ENCODE peak calls at places on chromosomes 2 and 18, in five cellular contexts. R is colonic mucosa, V is aorta, J is neuronal stem cell, I is HepG2. M is an unnamed sample.

GRCh38 chr2:137976274-137976673 is 12.0 kb downstream of the HNMT start:
- DNase-seq in J (no peak), I (no peak), R (no peak), V (no peak), M (no peak)

GRCh38 chr2:177553176-177553909 is 160.8 kb downstream of the AGPS start:
- DNase-seq in I (no peak), R (no peak), V (no peak), J (no peak), M (no peak)

GRCh38 chr18:12458761-12459160 is 51.0 kb downstream of the PRELID3A start:
- DNase-seq in J (no peak), I (peak; percentile 6), V (no peak), R (no peak), M (no peak)

GRCh38 chr2:232422051-232422450 is 15.4 kb downstream of the ALPG start:
- DNase-seq in V (no peak), I (no peak), R (no peak), J (no peak), M (no peak)

GRCh38 chr2:109102588-109103233 is 26.3 kb upstream of the SH3RF3 start:
- DNase-seq in R (no peak), V (no peak), I (no peak), J (no peak), M (no peak)

GRCh38 chr18:74963820-74964446 is 245.0 kb downstream of the PTGR3 start:
- DNase-seq in R (peak; percentile 33), V (no peak), I (peak; percentile 48), J (no peak), M (peak; percentile 52)

GRCh38 chr18:3452750-3453539 is 3.0 kb downstream of the TGIF1 start:
- DNase-seq in R (peak; percentile 34), V (no peak), I (no peak), J (no peak), M (peak; percentile 32)

GRCh38 chr2:99692785-99693184 is 203.0 kb upstream of the REV1 start:
- DNase-seq in V (no peak), J (no peak), R (no peak), I (no peak), M (no peak)

GRCh38 chr2:20190862-20191713 is 33.8 kb downstream of the SDC1 start:
- DNase-seq in I (peak; percentile 61), V (no peak), R (peak; percentile 86), J (peak; percentile 54), M (peak; percentile 58)

GRCh38 chr2:223096571-223096970 is 44.6 kb downstream of the KCNE4 start:
- DNase-seq in J (no peak), I (no peak), V (no peak), R (no peak), M (no peak)

GRCh38 chr2:70686577-70687460 is 81.2 kb downstream of the ADD2 start:
- DNase-seq in V (no peak), I (peak; percentile 48), J (peak; percentile 31), R (no peak), M (no peak)

GRCh38 chr2:211085056-211085680 is 528.8 kb downstream of the CPS1 start:
- DNase-seq in J (peak; percentile 9), R (peak; percentile 21), I (peak; percentile 49), V (no peak), M (peak; percentile 61)

GRCh38 chr2:74080346-74080745 is 67.4 kb downstream of the BOLA3 start:
- DNase-seq in V (no peak), J (no peak), R (no peak), I (no peak), M (peak; percentile 11)

GRCh38 chr2:85792783-85793441 is 39.1 kb downstream of the ATOH8 start:
- DNase-seq in V (peak; percentile 53), R (no peak), I (no peak), J (no peak), M (no peak)

GRCh38 chr2:224403657-224404056 is 1.8 kb upstream of the FAM124B start:
- DNase-seq in R (no peak), I (no peak), V (no peak), J (no peak), M (no peak)

GRCh38 chr2:68812256-68812655 is 58.9 kb downstream of the BMP10 start:
- DNase-seq in J (no peak), V (peak; percentile 58), I (peak; percentile 13), R (no peak), M (no peak)

GRCh38 chr2:26898480-26899058 is 50.6 kb downstream of the DPYSL5 start:
- DNase-seq in J (no peak), V (no peak), I (no peak), R (peak; percentile 24), M (peak; percentile 44)

GRCh38 chr2:3656762-3657691 is 973 bp upstream of the ALLC start:
- DNase-seq in R (no peak), I (peak; percentile 92), J (no peak), V (no peak), M (no peak)

GRCh38 chr18:23133860-23134779 is 1.2 kb upstream of the CABLES1 start:
- DNase-seq in I (peak; percentile 91), J (no peak), R (peak; percentile 71), V (no peak), M (peak; percentile 40)

DNA sequence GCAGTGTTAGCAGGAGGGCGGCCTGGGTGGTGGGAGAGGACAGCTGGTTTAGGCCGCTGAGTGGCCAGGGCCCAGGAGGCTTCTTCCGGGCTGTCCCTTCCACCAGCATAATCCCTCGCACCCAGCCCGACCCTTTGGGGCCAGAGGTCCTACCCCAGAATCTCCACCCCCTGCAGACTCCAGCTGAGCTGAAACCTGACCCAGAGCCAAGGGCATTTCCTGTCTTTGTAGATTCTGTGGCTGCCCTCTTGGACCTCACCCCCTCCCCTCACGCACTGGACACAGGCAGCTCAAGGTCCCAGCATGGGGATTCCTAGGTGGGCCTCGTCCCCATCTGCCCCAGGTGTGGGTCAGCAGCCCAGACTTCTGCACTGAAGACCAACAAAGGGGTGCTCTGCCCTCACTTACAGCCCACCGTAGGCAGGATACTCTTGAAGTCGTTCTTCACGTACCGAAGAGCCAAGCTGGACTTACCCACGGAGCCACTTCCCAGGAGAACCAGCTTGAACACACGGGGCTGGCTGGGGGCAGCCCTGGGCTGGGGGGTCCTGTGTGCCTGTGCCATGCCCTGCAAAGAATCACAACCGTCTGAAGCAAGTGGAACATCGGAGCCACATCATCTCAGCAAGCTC is 4.8 kb downstream of the RAB17 start:
- DNase-seq in R (no peak), V (peak; percentile 37), I (peak; percentile 84), J (no peak), M (no peak)
- H3K4me1 ChIP-seq in R (no peaks in the 10 kb centered on the region), V (peaks cover 4% of the 10 kb centered on the region), I (peaks cover 94% of the 10 kb centered on the region), J (peaks cover 7% of the 10 kb centered on the region), M (no peaks in the 10 kb centered on the region)

GRCh38 chr2:47169784-47170183 is 14.7 kb upstream of the STPG4 start:
- DNase-seq in I (no peak), V (no peak), J (no peak), R (no peak), M (no peak)
- H3K4me1 ChIP-seq in I (peaks cover 89% of the 10 kb centered on the region), V (peaks cover 15% of the 10 kb centered on the region), J (peaks cover 7% of the 10 kb centered on the region), R (peaks cover 31% of the 10 kb centered on the region), M (peaks cover 16% of the 10 kb centered on the region)

DNA sequence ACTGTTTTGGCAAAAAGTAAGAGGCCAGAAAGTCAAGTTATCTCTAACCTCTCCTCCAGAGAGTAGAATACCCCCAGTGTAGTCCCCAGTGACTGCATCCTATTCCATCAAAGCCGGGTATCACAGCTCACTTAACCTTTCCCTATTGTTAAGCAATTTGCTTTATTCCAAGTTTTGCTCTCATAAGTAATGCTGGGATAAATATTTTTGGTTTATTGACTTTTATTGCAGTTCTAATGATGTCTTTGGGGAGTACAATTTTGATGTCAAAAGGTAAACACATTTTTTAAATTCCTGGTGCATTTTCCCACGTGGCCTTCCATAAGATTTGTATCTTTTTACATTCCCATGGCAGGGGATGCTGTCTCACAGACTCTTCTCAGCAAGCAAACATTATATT is 43.3 kb downstream of the CMPK2 start:
- DNase-seq in J (no peak), R (no peak), I (no peak), V (no peak), M (no peak)
- H3K4me1 ChIP-seq in J (peaks cover 3% of the 10 kb centered on the region), R (no peaks in the 10 kb centered on the region), I (no peaks in the 10 kb centered on the region), V (no peaks in the 10 kb centered on the region), M (no peaks in the 10 kb centered on the region)

GRCh38 chr2:9630001-9630749 is 622 bp downstream of the YWHAQ start:
- DNase-seq in R (peak; percentile 78), J (peak; percentile 89), I (peak; percentile 73), V (peak; percentile 87), M (peak; percentile 73)
- H3K4me1 ChIP-seq in R (peaks cover 5% of the 10 kb centered on the region), J (peaks cover 14% of the 10 kb centered on the region), I (peaks cover 65% of the 10 kb centered on the region), V (peaks cover 3% of the 10 kb centered on the region), M (peaks cover 11% of the 10 kb centered on the region)

GRCh38 chr18:63202814-63203213 is 116.8 kb downstream of the BCL2 start:
- DNase-seq in I (no peak), J (no peak), R (no peak), V (no peak), M (no peak)
- H3K4me1 ChIP-seq in I (no peaks in the 10 kb centered on the region), J (peaks cover 2% of the 10 kb centered on the region), R (peaks cover 9% of the 10 kb centered on the region), V (no peaks in the 10 kb centered on the region), M (peaks cover 2% of the 10 kb centered on the region)

DNA sequence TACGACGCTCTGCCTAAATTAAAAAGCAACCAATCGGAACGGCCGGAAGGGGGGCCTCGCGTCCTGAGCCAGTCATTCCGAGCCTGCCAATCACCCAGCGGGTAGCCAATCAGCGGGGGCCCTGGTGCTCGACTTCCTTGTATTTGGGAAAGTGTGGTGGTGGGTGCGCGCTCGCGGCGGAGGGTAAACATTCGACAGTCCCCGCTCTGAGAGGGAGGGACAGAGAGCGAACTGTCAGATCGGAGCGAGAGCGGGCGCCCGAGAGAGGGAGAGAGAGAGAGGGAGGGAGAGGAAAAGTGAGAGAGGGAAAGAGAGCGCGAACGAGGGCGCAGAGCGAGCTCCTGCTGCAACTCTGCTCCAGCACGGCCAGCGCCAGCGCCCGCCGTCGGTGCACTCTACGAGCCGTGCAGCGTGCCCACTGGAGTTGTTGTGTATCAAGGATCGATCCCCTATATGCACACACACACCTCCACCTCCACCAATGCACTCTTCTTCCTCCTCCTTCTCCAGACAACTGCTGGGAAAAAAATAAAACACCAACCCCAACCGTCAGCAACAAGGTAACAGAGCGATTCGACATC is at the start of gene POU3F3:
- DNase-seq in R (peak; percentile 81), I (no peak), J (peak; percentile 96), V (peak; percentile 88), M (peak; percentile 58)
- H3K4me1 ChIP-seq in R (peaks cover 12% of the 10 kb centered on the region), I (peaks cover 6% of the 10 kb centered on the region), J (peaks cover 12% of the 10 kb centered on the region), V (no peaks in the 10 kb centered on the region), M (peaks cover 2% of the 10 kb centered on the region)

DNA sequence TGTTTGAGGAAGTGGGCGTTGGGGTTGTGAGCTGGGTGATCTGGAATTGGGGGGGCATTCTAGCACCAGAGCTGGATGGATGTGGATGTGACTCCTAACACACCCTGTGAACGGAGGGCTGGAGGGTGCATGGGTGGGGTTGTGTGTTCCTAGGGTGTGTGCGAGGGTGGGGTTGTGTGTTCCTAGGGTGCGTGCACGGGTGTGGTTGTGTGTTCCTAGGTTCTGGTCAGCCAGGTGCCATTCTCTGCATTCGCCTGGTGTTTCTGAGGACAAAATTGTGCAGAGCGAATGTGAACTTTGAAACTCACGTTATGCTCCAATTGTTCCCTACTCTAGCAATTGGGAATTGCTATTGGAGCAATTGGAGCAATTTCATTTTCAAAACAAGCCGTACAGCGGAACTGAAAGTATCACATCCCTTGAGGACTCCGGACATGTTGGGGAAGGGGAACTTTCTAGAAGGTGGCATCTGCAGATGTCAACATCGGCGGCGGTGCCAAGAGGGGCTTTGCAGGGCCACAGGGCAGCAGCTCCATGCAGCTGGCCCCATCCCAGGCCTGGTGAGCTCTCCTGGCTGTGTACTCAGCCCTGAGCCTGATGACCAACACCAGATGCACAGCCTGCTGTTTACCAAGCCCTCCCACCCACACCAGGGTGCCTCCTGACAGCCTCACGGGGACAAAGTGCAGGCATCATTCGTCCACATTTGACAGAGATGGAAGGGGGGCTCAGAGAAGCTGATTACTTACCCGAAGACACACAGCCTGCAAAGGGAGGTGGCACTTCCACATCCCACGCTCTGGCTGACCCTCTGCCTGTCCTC is 69.4 kb upstream of the ASAP2 start:
- DNase-seq in V (no peak), R (peak; percentile 98), J (no peak), I (peak; percentile 57), M (peak; percentile 94)
- H3K4me1 ChIP-seq in V (no peaks in the 10 kb centered on the region), R (peaks cover 11% of the 10 kb centered on the region), J (peaks cover 4% of the 10 kb centered on the region), I (peaks cover 37% of the 10 kb centered on the region), M (no peaks in the 10 kb centered on the region)

M was measured in small intestine.